ENCODE peak calls at places on chromosomes 5 and 9, in seven cellular contexts. T, R, B, V, E, W and N are unnamed samples.

GRCh38 chr5:74866653-74867162 is 521 bp upstream of the FAM169A start:
- DNase-seq in T (peak; percentile 50), R (no peak), B (peak; percentile 28), V (no peak), E (peak; percentile 82), W (peak; percentile 85), N (no peak)

GRCh38 chr9:81031422-81032029 is 657.8 kb downstream of the TLE1 start:
- DNase-seq in T (no peak), R (peak; percentile 65), B (no peak), V (no peak), E (peak; percentile 47), W (peak; percentile 2), N (no peak)

GRCh38 chr5:9173281-9174048 is 372.4 kb downstream of the SEMA5A start:
- DNase-seq in T (no peak), R (peak; percentile 79), B (no peak), V (no peak), E (no peak), W (no peak), N (no peak)

GRCh38 chr5:180170111-180170809 is 38.8 kb downstream of the RASGEF1C start:
- DNase-seq in T (no peak), R (no peak), B (no peak), V (no peak), E (peak; percentile 62), W (peak; percentile 33), N (peak; percentile 12)

GRCh38 chr9:131076347-131077195 is 19.8 kb upstream of the AIF1L start:
- DNase-seq in T (no peak), R (no peak), B (no peak), V (no peak), E (no peak), W (no peak), N (no peak)

GRCh38 chr5:179870403-179870903 is 11.8 kb upstream of the MRNIP start:
- DNase-seq in T (no peak), R (no peak), B (peak; percentile 56), V (no peak), E (peak; percentile 88), W (peak; percentile 78), N (no peak)

GRCh38 chr5:143340891-143341685 is 62.4 kb downstream of the NR3C1 start:
- DNase-seq in T (no peak), R (no peak), B (no peak), V (no peak), E (no peak), W (no peak), N (no peak)

GRCh38 chr9:106799146-106799545 is 63.8 kb upstream of the ZNF462 start:
- DNase-seq in T (no peak), R (peak; percentile 66), B (no peak), V (no peak), E (no peak), W (peak; percentile 34), N (no peak)

GRCh38 chr9:104276709-104277245 is 182.7 kb downstream of the SMC2 start:
- DNase-seq in T (no peak), R (no peak), B (no peak), V (no peak), E (no peak), W (no peak), N (no peak)

GRCh38 chr5:154857091-154857533 is 1.3 kb upstream of the CNOT8 start:
- DNase-seq in T (no peak), R (no peak), B (peak; percentile 16), V (no peak), E (no peak), W (peak; percentile 69), N (no peak)

GRCh38 chr5:10594591-10595210 is 30.8 kb downstream of the ANKRD33B start:
- DNase-seq in T (no peak), R (no peak), B (no peak), V (no peak), E (peak; percentile 54), W (no peak), N (no peak)

GRCh38 chr5:172380992-172381643 is 73.2 kb downstream of the SH3PXD2B start:
- DNase-seq in T (no peak), R (no peak), B (no peak), V (peak; percentile 60), E (no peak), W (no peak), N (no peak)

GRCh38 chr5:179227196-179227577 is 118.1 kb downstream of the ADAMTS2 start:
- DNase-seq in T (peak; percentile 9), R (no peak), B (no peak), V (peak; percentile 28), E (no peak), W (no peak), N (no peak)

GRCh38 chr5:9265391-9266287 is 280.2 kb downstream of the SEMA5A start:
- DNase-seq in T (peak; percentile 64), R (peak; percentile 76), B (no peak), V (no peak), E (peak; percentile 75), W (peak; percentile 76), N (no peak)

DNA sequence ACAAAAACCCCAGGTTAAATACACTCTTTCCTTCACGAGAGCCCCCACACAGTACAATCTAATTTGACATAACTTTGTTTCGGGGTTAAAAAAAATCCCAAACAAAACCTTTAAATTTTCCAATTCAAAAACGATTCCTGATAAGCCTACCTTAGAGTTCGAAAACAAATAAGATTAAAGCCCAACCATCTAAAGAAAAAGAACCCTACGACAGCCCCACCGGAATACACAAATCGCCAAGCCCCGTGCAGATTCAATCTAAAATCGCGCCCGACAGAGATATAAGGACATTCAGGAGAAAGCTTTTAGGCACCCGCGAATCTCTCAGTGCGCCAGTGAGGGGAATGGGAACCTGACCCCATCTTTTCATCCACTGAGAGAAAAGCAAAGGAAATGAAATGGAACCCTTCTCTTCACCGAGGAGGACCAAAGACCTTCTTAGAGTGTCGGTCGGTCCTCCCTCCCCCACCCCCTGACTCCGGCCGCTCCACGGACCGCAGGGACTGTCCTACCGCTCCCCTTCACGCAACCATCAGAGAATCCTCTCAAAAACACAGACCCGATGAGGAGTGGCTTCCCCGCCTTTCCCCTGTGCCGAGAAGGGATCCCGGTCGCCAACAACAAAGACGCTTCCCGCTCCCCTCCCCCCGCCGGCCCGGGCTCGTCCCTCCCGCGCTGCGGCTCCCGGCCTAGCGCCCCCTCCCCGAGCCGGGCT is 949 bp downstream of the ABHD17B start:
- DNase-seq in T (peak; percentile 74), R (no peak), B (peak; percentile 46), V (peak; percentile 74), E (peak; percentile 80), W (peak; percentile 76), N (peak; percentile 36)
- TF ChIP-seq CTCF in T (no peak), R (no peak), B (no peak), V (no peak), E (peak; percentile 19), W (no peak), N (no peak)

GRCh38 chr9:72753261-72753893 is 199.5 kb downstream of the ALDH1A1 start:
- DNase-seq in T (no peak), R (no peak), B (peak; percentile 13), V (no peak), E (no peak), W (no peak), N (no peak)
- TF ChIP-seq CTCF in T (no peak), R (peak; percentile 68), B (peak; percentile 65), V (peak; percentile 50), E (peak; percentile 27), W (peak; percentile 29), N (peak; percentile 12)

DNA sequence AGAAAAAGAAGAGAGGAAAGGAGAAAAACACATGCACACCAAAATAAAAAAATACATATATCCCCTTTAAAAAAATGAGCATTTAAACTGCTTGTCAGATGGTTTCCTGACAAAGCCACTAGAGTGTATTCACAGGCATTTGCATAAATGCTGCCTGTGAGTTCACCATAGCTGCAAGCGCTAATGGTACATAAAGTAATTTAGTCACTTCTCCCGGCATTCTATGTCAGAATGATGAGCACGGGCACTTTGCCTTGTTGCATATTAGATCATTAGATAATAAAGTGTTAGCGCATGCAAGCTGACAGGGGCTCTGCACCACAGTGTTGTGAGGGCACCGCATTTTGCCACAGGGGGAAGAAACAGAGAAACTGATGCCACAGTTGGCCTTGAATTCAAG is 280.6 kb downstream of the EBF1 start:
- DNase-seq in T (no peak), R (no peak), B (no peak), V (no peak), E (no peak), W (no peak), N (peak; percentile 24)
- TF ChIP-seq CTCF in T (no peak), R (no peak), B (no peak), V (no peak), E (no peak), W (no peak), N (no peak)

DNA sequence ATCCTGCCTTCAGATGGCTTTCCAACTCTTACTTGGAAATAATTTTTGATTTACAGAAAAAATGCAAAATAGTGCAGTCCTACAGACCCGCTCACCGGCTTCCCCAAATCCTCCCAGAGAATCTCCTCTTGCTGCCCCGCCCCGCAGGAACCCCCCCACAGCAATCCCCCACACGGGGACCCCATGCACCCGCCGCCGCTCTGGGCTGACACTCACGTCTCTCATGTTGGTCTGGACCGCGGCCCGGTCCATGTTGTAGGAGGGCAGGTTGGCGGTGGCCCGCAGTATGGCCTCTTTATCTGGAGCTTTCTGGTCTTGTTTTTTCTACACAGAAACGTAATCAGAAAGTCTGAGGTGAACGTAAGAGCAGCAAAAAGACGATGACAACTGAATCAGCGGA is 13.6 kb downstream of the UBAC1 start:
- DNase-seq in T (no peak), R (no peak), B (no peak), V (no peak), E (no peak), W (no peak), N (no peak)
- TF ChIP-seq CTCF in T (no peak), R (no peak), B (no peak), V (no peak), E (no peak), W (no peak), N (no peak)

DNA sequence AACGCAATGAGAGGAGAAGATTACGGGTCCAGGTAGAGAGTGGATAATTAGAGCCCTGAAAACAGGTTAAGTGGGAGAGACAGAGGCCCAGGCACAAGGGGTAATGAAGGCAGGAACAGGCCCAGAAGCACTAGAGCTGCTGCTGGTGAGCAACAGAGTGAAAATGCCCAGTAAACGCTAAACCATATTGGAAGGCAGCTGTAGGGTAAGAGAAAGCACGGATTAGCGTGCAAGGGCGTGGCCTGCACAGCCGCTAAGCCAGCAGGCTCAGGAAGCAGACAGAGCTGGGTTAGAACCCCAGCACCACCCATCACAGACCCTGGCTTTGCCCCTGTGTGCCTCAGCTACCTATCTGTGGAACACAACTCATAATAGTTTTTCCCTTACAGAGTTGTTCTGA is 93.2 kb downstream of the PAX5 start:
- DNase-seq in T (no peak), R (no peak), B (no peak), V (no peak), E (peak; percentile 30), W (no peak), N (no peak)
- TF ChIP-seq CTCF in T (no peak), R (no peak), B (no peak), V (no peak), E (no peak), W (no peak), N (no peak)

DNA sequence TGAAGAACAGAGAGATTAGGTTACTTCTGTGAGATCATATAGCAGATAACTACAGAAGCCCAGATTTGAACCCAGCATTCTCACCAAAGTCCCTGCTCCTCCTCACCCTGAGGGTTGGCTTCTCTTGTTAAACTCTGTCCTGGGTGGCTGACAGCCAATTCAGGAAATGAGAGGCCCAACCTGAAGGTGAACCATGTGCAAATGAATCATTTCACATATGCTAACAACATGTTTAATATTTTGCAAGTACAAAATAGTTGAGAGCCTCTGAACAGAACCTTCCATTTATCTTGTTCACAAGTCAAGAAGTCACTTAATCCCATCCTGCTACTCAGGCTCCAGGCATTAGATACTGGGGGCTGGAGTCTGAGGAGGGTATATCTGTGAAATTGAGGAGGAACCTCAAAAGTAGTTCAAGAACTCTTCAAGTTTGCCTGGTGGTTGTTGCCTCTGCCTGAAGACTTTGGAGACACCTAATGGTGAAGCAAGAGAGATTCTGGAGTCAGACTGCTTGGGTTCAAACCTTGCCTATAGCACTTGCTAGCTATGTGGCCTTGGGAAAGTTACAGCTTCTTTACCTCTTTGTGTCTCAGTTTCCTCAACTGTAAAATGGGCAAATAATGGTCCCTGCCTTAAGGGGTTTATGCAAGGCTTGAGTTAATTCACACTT is 564.0 kb downstream of the PSAT1 start:
- DNase-seq in T (no peak), R (peak; percentile 50), B (no peak), V (no peak), E (no peak), W (no peak), N (no peak)
- TF ChIP-seq CTCF in T (no peak), R (peak; percentile 37), B (no peak), V (no peak), E (peak; percentile 55), W (no peak), N (no peak)